ENCODE peak calls at places on chromosome 12, in seven cellular contexts. L is stimulated activated CD8-positive, alpha-beta memory T cell treated with anti-CD3 and anti-CD28 coated beads, Interleukin-7, amount 100 ng/mL, for 1 hour; D is endodermal cell; Z is left colon; P is NCI-H1694 treated with DMSO at 0.1 percent for 48 hours; O is NCI-H146; N is left ventricle myocardium inferior. I is an unnamed sample.

GRCh38 chr12:45994736-45995135 is 4.4 kb upstream of the SCAF11 start:
- DNase-seq in P (no peak), N (no peak), D (no peak), L (no peak), O (no peak), Z (no peak), I (no peak)

GRCh38 chr12:14774074-14774943 is 29.0 kb downstream of the WBP11 start:
- DNase-seq in P (no peak), O (peak; percentile 63), Z (peak; percentile 98), L (peak; percentile 67), D (peak; percentile 99), N (peak; percentile 93), I (peak; percentile 75)

GRCh38 chr12:31035944-31036665 is 37.6 kb upstream of the DDX11 start:
- DNase-seq in P (no peak), D (peak; percentile 52), N (no peak), O (no peak), L (no peak), Z (no peak), I (no peak)

GRCh38 chr12:114904254-114905003 is 220.5 kb upstream of the TBX3 start:
- DNase-seq in N (no peak), O (no peak), Z (no peak), P (no peak), D (peak; percentile 17), L (no peak), I (no peak)

GRCh38 chr12:22684526-22685118 is 59.7 kb downstream of the ETNK1 start:
- DNase-seq in L (no peak), Z (no peak), N (no peak), D (no peak), P (peak; percentile 35), O (peak; percentile 39), I (no peak)

GRCh38 chr12:13348464-13348863 is 151.9 kb downstream of the EMP1 start:
- DNase-seq in O (no peak), N (no peak), L (no peak), P (no peak), Z (no peak), D (peak; percentile 62), I (no peak)

GRCh38 chr12:131364903-131365820 is 345.7 kb upstream of the SFSWAP start:
- DNase-seq in L (no peak), N (no peak), P (no peak), Z (no peak), O (no peak), D (peak; percentile 28), I (no peak)

GRCh38 chr12:53207042-53207441 is at the start of gene ITGB7:
- DNase-seq in L (peak; percentile 43), O (no peak), D (peak; percentile 59), N (no peak), Z (peak; percentile 74), P (no peak), I (peak; percentile 44)

GRCh38 chr12:128814411-128815261 is 9.1 kb downstream of the SLC15A4 start:
- DNase-seq in L (no peak), P (no peak), D (no peak), Z (no peak), N (no peak), O (no peak), I (no peak)

GRCh38 chr12:62766516-62766915 is 168.4 kb downstream of the PPM1H start:
- DNase-seq in N (no peak), D (no peak), P (no peak), O (no peak), Z (no peak), L (no peak), I (no peak)

GRCh38 chr12:6229823-6230222 is 29.6 kb downstream of the CD9 start:
- DNase-seq in P (no peak), L (no peak), O (no peak), D (no peak), N (peak; percentile 54), Z (peak; percentile 83), I (no peak)

GRCh38 chr12:40959041-40959440 is 229.1 kb upstream of the PDZRN4 start:
- DNase-seq in O (no peak), L (no peak), D (no peak), N (no peak), Z (no peak), P (no peak), I (no peak)

GRCh38 chr12:112122823-112123690 is 2.3 kb upstream of the TRAFD1 start:
- DNase-seq in N (no peak), O (peak; percentile 38), P (no peak), D (peak; percentile 36), L (no peak), Z (no peak), I (no peak)

GRCh38 chr12:113232787-113233585 is 11.7 kb downstream of the TPCN1 start:
- DNase-seq in P (peak; percentile 81), O (peak; percentile 87), L (peak; percentile 39), D (peak; percentile 96), Z (peak; percentile 43), N (peak; percentile 52), I (peak; percentile 40)